ENCODE peak calls at places on chromosome 2, in four cellular contexts. I is IMR-90, S is A549, F is type B pancreatic cell. Q is an unnamed sample.

GRCh38 chr2:30688956-30689401 is 118.3 kb downstream of the CAPN13 start:
- DNase-seq in S (no peak), I (no peak), F (no peak), Q (no peak)

GRCh38 chr2:172944794-172945510 is 130.7 kb upstream of the MAP3K20 start:
- DNase-seq in F (no peak), S (no peak), I (no peak), Q (no peak)

GRCh38 chr2:77156599-77156998 is 365.6 kb downstream of the LRRTM4 start:
- DNase-seq in F (no peak), S (no peak), I (no peak), Q (no peak)

GRCh38 chr2:163644238-163644637 is 91.6 kb downstream of the FIGN start:
- DNase-seq in S (no peak), F (no peak), I (no peak), Q (no peak)

GRCh38 chr2:189933041-189933440 is 129.5 kb downstream of the MSTN start:
- DNase-seq in S (no peak), F (no peak), I (no peak), Q (no peak)

GRCh38 chr2:17539596-17539992 is 902 bp upstream of the VSNL1 start:
- DNase-seq in S (no peak), I (no peak), F (no peak), Q (peak)

GRCh38 chr2:95077521-95077807 is 44.1 kb downstream of the MRPS5 start:
- DNase-seq in I (no peak), F (no peak), S (no peak), Q (no peak)

GRCh38 chr2:226575928-226576327 is 223.7 kb downstream of the IRS1 start:
- DNase-seq in F (no peak), S (no peak), I (peak), Q (no peak)

GRCh38 chr2:10279946-10280463 is 22.7 kb upstream of the HPCAL1 start:
- DNase-seq in S (no peak), F (no peak), I (no peak), Q (no peak)

GRCh38 chr2:29841386-29842004 is 79.9 kb downstream of the ALK start:
- DNase-seq in S (peak), I (peak), F (no peak), Q (peak)

GRCh38 chr2:60331106-60331809 is 222.2 kb downstream of the BCL11A start:
- DNase-seq in F (no peak), I (no peak), S (no peak), Q (no peak)

GRCh38 chr2:28095622-28096021 is 205.1 kb downstream of the BABAM2 start:
- DNase-seq in F (no peak), S (no peak), I (no peak), Q (no peak)

GRCh38 chr2:102141915-102142828 is at the start of gene IL1R1:
- DNase-seq in S (peak), F (peak), I (peak), Q (peak)

GRCh38 chr2:160837416-160837815 is 322.8 kb upstream of the TANK start:
- DNase-seq in F (no peak), S (no peak), I (no peak), Q (no peak)

GRCh38 chr2:110678457-110679336 is 834 bp upstream of the BUB1 start:
- DNase-seq in I (peak), F (no peak), S (peak), Q (no peak)

GRCh38 chr2:70088508-70089219 is 1.4 kb downstream of the PCBP1 start:
- DNase-seq in S (no peak), F (no peak), I (peak), Q (no peak)

GRCh38 chr2:55862269-55862668 is 61.3 kb downstream of the EFEMP1 start:
- DNase-seq in S (peak), F (no peak), I (peak), Q (peak)

GRCh38 chr2:11720752-11721151 is 25.7 kb upstream of the LPIN1 start:
- DNase-seq in I (no peak), S (no peak), F (no peak), Q (no peak)

GRCh38 chr2:102197389-102198137 is 10.7 kb downstream of the IL1RL2 start:
- DNase-seq in I (no peak), F (no peak), S (no peak), Q (peak)

GRCh38 chr2:196453613-196454047 is 185.9 kb upstream of the CCDC150 start:
- DNase-seq in S (peak), I (peak), F (no peak), Q (peak)

GRCh38 chr2:18959952-18960717 is 370.8 kb upstream of the NT5C1B start:
- DNase-seq in F (no peak), S (no peak), I (peak), Q (no peak)

GRCh38 chr2:55636831-55637230 is 19.4 kb upstream of the PPP4R3B start:
- DNase-seq in I (no peak), S (no peak), F (no peak), Q (no peak)

GRCh38 chr2:3124921-3125760 is 252.5 kb downstream of the EIPR1 start:
- DNase-seq in F (no peak), S (no peak), I (no peak), Q (no peak)

GRCh38 chr2:235757212-235757611 is 263.4 kb downstream of the AGAP1 start:
- DNase-seq in I (no peak), S (no peak), F (no peak), Q (no peak)

GRCh38 chr2:97736608-97737330 is 23.4 kb downstream of the ZAP70 start:
- DNase-seq in F (no peak), S (no peak), I (no peak), Q (no peak)

GRCh38 chr2:55848096-55848495 is 75.5 kb downstream of the EFEMP1 start:
- DNase-seq in S (no peak), I (peak), F (no peak), Q (no peak)

GRCh38 chr2:44787663-44788062 is 153.8 kb upstream of the SIX3 start:
- DNase-seq in I (no peak), F (no peak), S (no peak), Q (no peak)

GRCh38 chr2:73907840-73908452 is 15.1 kb downstream of the ACTG2 start:
- DNase-seq in S (no peak), F (peak), I (peak), Q (peak)

GRCh38 chr2:70948350-70949003 is 12.8 kb downstream of the ATP6V1B1 start:
- DNase-seq in F (peak), I (peak), S (peak), Q (peak)

GRCh38 chr2:144267209-144267608 is 252.7 kb downstream of the ZEB2 start:
- DNase-seq in F (no peak), I (no peak), S (no peak), Q (no peak)

GRCh38 chr2:120735750-120736170 is at the start of gene GLI2:
- DNase-seq in F (peak), I (peak), S (peak), Q (peak)

GRCh38 chr2:10770956-10771750 is 41.4 kb downstream of the PDIA6 start:
- DNase-seq in S (no peak), I (no peak), F (no peak), Q (no peak)

Q was measured in kidney tubule cell.